ENCODE peak calls at places on chromosome 1, in six cellular contexts. B, J, V, G, W and Y are unnamed samples.

GRCh38 chr1:3443759-3444697 is 10.4 kb upstream of the ARHGEF16 start:
- DNase-seq in J (no peak), B (no peak), W (no peak), V (no peak), G (no peak), Y (no peak)

GRCh38 chr1:226425004-226425378 is 17.1 kb upstream of the PARP1 start:
- DNase-seq in W (no peak), J (no peak), B (no peak), V (no peak), G (no peak), Y (no peak)

GRCh38 chr1:18575620-18576019 is 55.0 kb upstream of the PAX7 start:
- DNase-seq in B (peak; percentile 90), W (peak; percentile 63), V (peak; percentile 22), J (peak; percentile 49), G (peak; percentile 13), Y (peak; percentile 80)

GRCh38 chr1:23370744-23371710 is 1.4 kb upstream of the ZNF436 start:
- DNase-seq in J (peak; percentile 32), V (no peak), W (peak; percentile 57), G (no peak), B (peak; percentile 97), Y (peak; percentile 44)

GRCh38 chr1:87644500-87645245 is 316.0 kb downstream of the LMO4 start:
- DNase-seq in V (no peak), G (no peak), J (peak; percentile 83), B (no peak), W (peak; percentile 27), Y (no peak)

GRCh38 chr1:224884428-224884827 is 45.0 kb upstream of the DNAH14 start:
- DNase-seq in V (no peak), G (no peak), W (peak; percentile 69), B (no peak), J (no peak), Y (no peak)

GRCh38 chr1:95233321-95233736 is 681 bp upstream of the RWDD3 start:
- DNase-seq in G (peak; percentile 13), W (peak; percentile 60), V (no peak), J (peak; percentile 67), B (peak; percentile 41), Y (peak; percentile 12)

GRCh38 chr1:38207275-38207674 is 160.7 kb upstream of the POU3F1 start:
- DNase-seq in G (no peak), W (no peak), B (no peak), J (no peak), V (no peak), Y (no peak)

GRCh38 chr1:3625151-3625907 is 514 bp downstream of the TPRG1L start:
- DNase-seq in G (peak; percentile 36), V (peak; percentile 26), B (peak; percentile 77), W (peak; percentile 83), J (peak; percentile 70), Y (peak; percentile 72)

GRCh38 chr1:42148166-42148565 is 5.0 kb upstream of the GUCA2B start:
- DNase-seq in V (peak; percentile 57), W (no peak), B (no peak), G (no peak), J (no peak), Y (no peak)

GRCh38 chr1:48794815-48795214 is 18.1 kb upstream of the BEND5 start:
- DNase-seq in B (no peak), J (peak; percentile 22), W (no peak), V (no peak), G (no peak), Y (no peak)

GRCh38 chr1:155057788-155058211 is 5.7 kb upstream of the EFNA4 start:
- DNase-seq in B (no peak), V (no peak), W (no peak), G (no peak), J (no peak), Y (no peak)

GRCh38 chr1:240234477-240235225 is 143.0 kb downstream of the FMN2 start:
- DNase-seq in G (no peak), B (no peak), W (no peak), V (no peak), J (peak; percentile 84), Y (no peak)

GRCh38 chr1:117657031-117657430 is 51.2 kb downstream of the TENT5C start:
- DNase-seq in B (no peak), V (peak; percentile 32), J (peak; percentile 82), G (no peak), W (peak; percentile 76), Y (no peak)

GRCh38 chr1:25477448-25478034 is 46.8 kb downstream of the MACO1 start:
- DNase-seq in B (no peak), W (no peak), J (no peak), V (no peak), G (no peak), Y (no peak)

GRCh38 chr1:202192770-202193613 is 607 bp upstream of the LGR6 start:
- DNase-seq in W (peak; percentile 78), B (peak; percentile 84), G (peak; percentile 64), J (peak; percentile 67), V (peak; percentile 21), Y (peak; percentile 89)

GRCh38 chr1:21012937-21013336 is 163.8 kb downstream of the EIF4G3 start:
- DNase-seq in W (peak; percentile 65), J (peak; percentile 72), G (no peak), B (peak; percentile 55), V (peak; percentile 21), Y (peak; percentile 66)

GRCh38 chr1:221078260-221078965 is 199.2 kb downstream of the HLX start:
- DNase-seq in V (no peak), G (no peak), J (peak; percentile 39), B (no peak), W (no peak), Y (no peak)

GRCh38 chr1:54792686-54793282 is 8.3 kb downstream of the TTC22 start:
- DNase-seq in G (no peak), W (peak; percentile 74), B (no peak), J (no peak), V (no peak), Y (peak; percentile 93)

GRCh38 chr1:74971982-74972381 is 162.2 kb upstream of the LHX8 start:
- DNase-seq in B (no peak), V (peak; percentile 44), G (no peak), J (no peak), W (no peak), Y (no peak)

GRCh38 chr1:224432672-224433040 is 1.9 kb downstream of the WDR26 start:
- DNase-seq in V (no peak), G (no peak), B (peak; percentile 8), J (peak; percentile 51), W (peak; percentile 16), Y (peak; percentile 31)

GRCh38 chr1:12276225-12276624 is 46.4 kb downstream of the VPS13D start:
- DNase-seq in B (peak; percentile 73), V (peak; percentile 8), G (peak; percentile 38), J (peak; percentile 3), W (peak; percentile 42), Y (peak; percentile 7)

GRCh38 chr1:12275370-12275769 is 45.5 kb downstream of the VPS13D start:
- DNase-seq in W (peak; percentile 39), V (no peak), B (peak; percentile 59), G (peak; percentile 35), J (peak; percentile 57), Y (peak; percentile 37)

GRCh38 chr1:12278998-12279397 is 49.2 kb downstream of the VPS13D start:
- DNase-seq in V (no peak), W (no peak), G (no peak), B (no peak), J (no peak), Y (no peak)

GRCh38 chr1:12282142-12282541 is 52.3 kb downstream of the VPS13D start:
- DNase-seq in J (no peak), G (no peak), B (no peak), V (no peak), W (no peak), Y (no peak)

GRCh38 chr1:12279728-12280469 is 50.1 kb downstream of the VPS13D start:
- DNase-seq in V (no peak), J (no peak), W (no peak), G (no peak), B (no peak), Y (no peak)
- H3K4me2 ChIP-seq in V (no peak overlapping the region), J (no peak overlapping the region), W (no peak overlapping the region), G (no peak overlapping the region), B (no peak overlapping the region), Y (no peak overlapping the region)

DNA sequence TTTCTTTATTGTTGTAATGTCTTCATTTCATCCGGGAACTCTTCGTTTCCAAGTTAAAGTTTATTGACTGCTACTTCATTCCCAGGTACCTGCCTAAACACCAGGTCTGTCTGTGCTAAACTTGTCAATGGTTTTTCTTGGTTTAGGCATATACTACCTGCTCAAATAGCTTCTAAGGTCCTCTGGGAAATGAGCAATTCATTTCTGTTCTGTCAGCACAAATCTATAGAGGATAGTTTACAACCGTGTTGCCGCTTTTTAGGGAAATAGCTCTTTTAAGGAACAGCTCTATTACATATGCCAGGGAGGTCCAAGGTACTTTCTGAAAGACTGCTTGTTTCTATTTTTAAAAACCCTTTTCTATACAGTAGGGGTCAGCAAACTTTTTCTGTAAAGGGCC is 222.8 kb upstream of the PTBP2 start:
- DNase-seq in B (no peak), V (no peak), G (no peak), W (no peak), J (no peak), Y (no peak)
- H3K4me2 ChIP-seq in B (no peak overlapping the region), V (no peak overlapping the region), G (no peak overlapping the region), W (no peak overlapping the region), J (no peak overlapping the region), Y (no peak overlapping the region)

GRCh38 chr1:89576016-89576415 is 51.4 kb downstream of the LRRC8B start:
- DNase-seq in J (no peak), V (no peak), G (no peak), W (no peak), B (peak; percentile 81), Y (no peak)

GRCh38 chr1:89581859-89582258 is 51.1 kb upstream of the LRRC8C start:
- DNase-seq in W (no peak), B (no peak), G (no peak), V (peak; percentile 79), J (no peak), Y (no peak)

GRCh38 chr1:89580036-89580435 is 52.9 kb upstream of the LRRC8C start:
- DNase-seq in W (no peak), J (no peak), V (no peak), B (no peak), G (no peak), Y (no peak)

GRCh38 chr1:89578151-89578550 is 53.5 kb downstream of the LRRC8B start:
- DNase-seq in G (no peak), V (peak; percentile 52), B (no peak), W (no peak), J (no peak), Y (no peak)

DNA sequence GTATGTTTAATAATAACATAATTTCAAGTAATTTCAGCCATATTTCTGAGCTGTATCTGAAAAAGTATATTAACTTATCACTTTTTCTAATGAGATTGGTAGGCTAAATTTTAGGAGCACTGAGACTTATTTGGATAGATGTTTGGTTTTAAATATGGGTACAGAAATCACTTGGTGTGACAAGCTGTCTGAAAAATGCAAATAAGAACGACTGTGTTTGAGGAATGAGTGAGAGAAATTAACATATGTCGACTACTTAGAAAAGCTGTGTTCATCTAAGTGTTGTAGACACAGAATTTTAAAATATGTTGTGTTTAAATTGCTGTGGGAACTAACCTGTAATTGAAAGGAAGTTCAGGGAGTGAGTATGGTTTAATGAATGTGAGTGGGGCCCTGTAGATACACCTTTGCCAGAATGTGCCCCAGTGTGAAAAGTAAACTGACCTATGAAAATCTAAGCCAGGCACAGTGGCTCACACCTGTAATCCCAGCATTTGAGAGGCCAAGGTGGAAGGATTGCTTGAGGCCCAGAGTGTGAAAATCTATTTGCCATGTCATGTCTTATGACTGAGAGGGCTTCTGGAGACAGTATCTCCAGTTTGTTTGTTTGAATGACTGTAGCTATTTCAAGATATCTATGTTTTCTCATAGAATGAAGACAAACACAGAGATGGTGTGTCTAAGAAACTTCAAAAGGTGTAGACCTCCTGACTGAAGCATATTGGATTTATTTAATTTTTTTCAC is 53.8 kb upstream of the LRRC8C start:
- DNase-seq in W (no peak), V (no peak), G (no peak), J (no peak), B (no peak), Y (no peak)
- H3K4me2 ChIP-seq in W (no peak overlapping the region), V (no peak overlapping the region), G (no peak overlapping the region), J (no peak overlapping the region), B (no peak overlapping the region), Y (no peak overlapping the region)

GRCh38 chr1:204684551-204685235 is 845 bp downstream of the LRRN2 start:
- DNase-seq in W (no peak), J (no peak), V (no peak), B (peak; percentile 58), G (peak; percentile 55), Y (no peak)
- H3K4me2 ChIP-seq in W (peak overlapping the region; percentile 93), J (peak overlapping the region; percentile 31), V (peak overlapping the region; percentile 83), B (peak overlapping the region; percentile 97), G (peak overlapping the region; percentile 75), Y (no peak overlapping the region)